ENCODE peak calls at places on chromosomes 2 and 18, in five cellular contexts. B, I, E, L and Y are unnamed samples.

GRCh38 chr2:9883897-9884296 is 40.6 kb downstream of the TAF1B start:
- DNase-seq in B (no peak), I (no peak), E (no peak), L (no peak), Y (no peak)

GRCh38 chr18:42675810-42676209 is 439.7 kb downstream of the RIT2 start:
- DNase-seq in B (no peak), I (no peak), E (no peak), L (no peak), Y (no peak)

GRCh38 chr2:152648336-152648735 is 68.9 kb downstream of the PRPF40A start:
- DNase-seq in B (no peak), I (no peak), E (no peak), L (no peak), Y (no peak)

GRCh38 chr2:241443486-241444223 is 64.7 kb downstream of the STK25 start:
- DNase-seq in B (no peak), I (peak), E (peak), L (no peak), Y (no peak)

GRCh38 chr18:58784601-58785137 is 80.0 kb upstream of the ZNF532 start:
- DNase-seq in B (no peak), I (no peak), E (no peak), L (no peak), Y (no peak)

GRCh38 chr2:14678754-14679153 is 46.2 kb downstream of the LRATD1 start:
- DNase-seq in B (no peak), I (no peak), E (no peak), L (no peak), Y (no peak)

GRCh38 chr2:224417361-224417729 is 15.4 kb upstream of the FAM124B start:
- DNase-seq in B (no peak), I (no peak), E (no peak), L (no peak), Y (no peak)

GRCh38 chr2:113079123-113079522 is 11.4 kb downstream of the IL1F10 start:
- DNase-seq in B (no peak), I (no peak), E (no peak), L (no peak), Y (no peak)

GRCh38 chr2:133266075-133266925 is 302.0 kb downstream of the NCKAP5 start:
- DNase-seq in B (no peak), I (no peak), E (no peak), L (peak), Y (peak)

GRCh38 chr2:166184789-166185188 is 57.0 kb upstream of the SCN1A start:
- DNase-seq in B (no peak), I (no peak), E (no peak), L (no peak), Y (no peak)

GRCh38 chr2:2830576-2830975 is 499.5 kb upstream of the MYT1L start:
- DNase-seq in B (no peak), I (no peak), E (no peak), L (no peak), Y (no peak)

GRCh38 chr2:10821291-10821690 is 8.7 kb upstream of the PDIA6 start:
- DNase-seq in B (no peak), I (no peak), E (peak), L (no peak), Y (no peak)

GRCh38 chr18:58223717-58224424 is 179.8 kb downstream of the NEDD4L start:
- DNase-seq in B (no peak), I (peak), E (no peak), L (peak), Y (peak)

GRCh38 chr2:240208096-240208495 is 67.6 kb upstream of the OTOS start:
- DNase-seq in B (no peak), I (no peak), E (no peak), L (no peak), Y (no peak)

GRCh38 chr2:100197643-100198153 is 55.3 kb upstream of the AFF3 start:
- DNase-seq in B (no peak), I (peak), E (no peak), L (peak), Y (no peak)

GRCh38 chr2:133642831-133643230 is 74.6 kb upstream of the NCKAP5 start:
- DNase-seq in B (no peak), I (no peak), E (no peak), L (peak), Y (no peak)

GRCh38 chr2:66489433-66489832 is 54.5 kb downstream of the MEIS1 start:
- DNase-seq in B (no peak), I (no peak), E (no peak), L (no peak), Y (no peak)